ENCODE peak calls at places on chromosomes 3 and 15, in eight cellular contexts. One of them, this sample, is unnamed.

GRCh38 chr3:51718547-51719412 is 11.9 kb downstream of the GRM2 start:
- DNase-seq in activated naive CD4-positive, alpha-beta T cell: no peak
- DNase-seq in fibroblast of mammary gland: peak
- DNase-seq in stimulated activated CD4-positive, alpha-beta T cell treated with anti-CD3 and anti-CD28 coated beads, Interleukin-2, amount 100 ng/mL, for 48 hours: peak
- DNase-seq in neural crest cell: peak
- DNase-seq in iris pigment epithelial cell: peak
- DNase-seq in hypothalamus: peak
- DNase-seq in cardiac fibroblast: peak
- DNase-seq in this sample: peak

GRCh38 chr15:55770261-55770660 is 27.3 kb upstream of the PRTG start:
- DNase-seq in activated naive CD4-positive, alpha-beta T cell: no peak
- DNase-seq in cardiac fibroblast: peak
- DNase-seq in iris pigment epithelial cell: peak
- DNase-seq in neural crest cell: no peak
- DNase-seq in stimulated activated CD4-positive, alpha-beta T cell treated with anti-CD3 and anti-CD28 coated beads, Interleukin-2, amount 100 ng/mL, for 48 hours: no peak
- DNase-seq in hypothalamus: no peak
- DNase-seq in fibroblast of mammary gland: peak
- DNase-seq in this sample: no peak

GRCh38 chr3:24069045-24069444 is 124.0 kb downstream of the NR1D2 start:
- DNase-seq in cardiac fibroblast: peak
- DNase-seq in neural crest cell: no peak
- DNase-seq in hypothalamus: no peak
- DNase-seq in stimulated activated CD4-positive, alpha-beta T cell treated with anti-CD3 and anti-CD28 coated beads, Interleukin-2, amount 100 ng/mL, for 48 hours: no peak
- DNase-seq in activated naive CD4-positive, alpha-beta T cell: no peak
- DNase-seq in iris pigment epithelial cell: no peak
- DNase-seq in fibroblast of mammary gland: peak
- DNase-seq in this sample: no peak

GRCh38 chr15:39808909-39809308 is 26.3 kb upstream of the FSIP1 start:
- DNase-seq in fibroblast of mammary gland: no peak
- DNase-seq in cardiac fibroblast: no peak
- DNase-seq in iris pigment epithelial cell: no peak
- DNase-seq in activated naive CD4-positive, alpha-beta T cell: no peak
- DNase-seq in neural crest cell: no peak
- DNase-seq in stimulated activated CD4-positive, alpha-beta T cell treated with anti-CD3 and anti-CD28 coated beads, Interleukin-2, amount 100 ng/mL, for 48 hours: no peak
- DNase-seq in hypothalamus: no peak
- DNase-seq in this sample: no peak

GRCh38 chr3:156492801-156493261 is 62.1 kb downstream of the SSR3 start:
- DNase-seq in fibroblast of mammary gland: peak
- DNase-seq in stimulated activated CD4-positive, alpha-beta T cell treated with anti-CD3 and anti-CD28 coated beads, Interleukin-2, amount 100 ng/mL, for 48 hours: no peak
- DNase-seq in activated naive CD4-positive, alpha-beta T cell: no peak
- DNase-seq in neural crest cell: no peak
- DNase-seq in iris pigment epithelial cell: no peak
- DNase-seq in cardiac fibroblast: peak
- DNase-seq in hypothalamus: no peak
- DNase-seq in this sample: no peak

GRCh38 chr3:69774029-69774428 is 34.8 kb downstream of the MITF start:
- DNase-seq in activated naive CD4-positive, alpha-beta T cell: no peak
- DNase-seq in iris pigment epithelial cell: no peak
- DNase-seq in stimulated activated CD4-positive, alpha-beta T cell treated with anti-CD3 and anti-CD28 coated beads, Interleukin-2, amount 100 ng/mL, for 48 hours: no peak
- DNase-seq in cardiac fibroblast: peak
- DNase-seq in neural crest cell: no peak
- DNase-seq in fibroblast of mammary gland: no peak
- DNase-seq in hypothalamus: no peak
- DNase-seq in this sample: no peak

GRCh38 chr3:193841581-193841980 is 248.6 kb downstream of the OPA1 start:
- DNase-seq in hypothalamus: no peak
- DNase-seq in neural crest cell: no peak
- DNase-seq in cardiac fibroblast: no peak
- DNase-seq in activated naive CD4-positive, alpha-beta T cell: no peak
- DNase-seq in fibroblast of mammary gland: no peak
- DNase-seq in iris pigment epithelial cell: no peak
- DNase-seq in stimulated activated CD4-positive, alpha-beta T cell treated with anti-CD3 and anti-CD28 coated beads, Interleukin-2, amount 100 ng/mL, for 48 hours: no peak
- DNase-seq in this sample: no peak

GRCh38 chr15:100463515-100463914 is 65.2 kb downstream of the CERS3 start:
- DNase-seq in iris pigment epithelial cell: no peak
- DNase-seq in hypothalamus: no peak
- DNase-seq in activated naive CD4-positive, alpha-beta T cell: no peak
- DNase-seq in stimulated activated CD4-positive, alpha-beta T cell treated with anti-CD3 and anti-CD28 coated beads, Interleukin-2, amount 100 ng/mL, for 48 hours: no peak
- DNase-seq in neural crest cell: no peak
- DNase-seq in fibroblast of mammary gland: no peak
- DNase-seq in cardiac fibroblast: no peak
- DNase-seq in this sample: no peak

GRCh38 chr3:168615489-168616020 is 519.8 kb upstream of the GOLIM4 start:
- DNase-seq in cardiac fibroblast: no peak
- DNase-seq in iris pigment epithelial cell: no peak
- DNase-seq in fibroblast of mammary gland: no peak
- DNase-seq in neural crest cell: no peak
- DNase-seq in hypothalamus: no peak
- DNase-seq in activated naive CD4-positive, alpha-beta T cell: no peak
- DNase-seq in stimulated activated CD4-positive, alpha-beta T cell treated with anti-CD3 and anti-CD28 coated beads, Interleukin-2, amount 100 ng/mL, for 48 hours: no peak
- DNase-seq in this sample: no peak

GRCh38 chr15:68558318-68559305 is 20.2 kb upstream of the CORO2B start:
- DNase-seq in fibroblast of mammary gland: no peak
- DNase-seq in activated naive CD4-positive, alpha-beta T cell: no peak
- DNase-seq in stimulated activated CD4-positive, alpha-beta T cell treated with anti-CD3 and anti-CD28 coated beads, Interleukin-2, amount 100 ng/mL, for 48 hours: no peak
- DNase-seq in hypothalamus: no peak
- DNase-seq in neural crest cell: no peak
- DNase-seq in iris pigment epithelial cell: no peak
- DNase-seq in cardiac fibroblast: no peak
- DNase-seq in this sample: no peak

GRCh38 chr3:136343873-136344281 is 93.7 kb downstream of the PCCB start:
- DNase-seq in fibroblast of mammary gland: peak
- DNase-seq in activated naive CD4-positive, alpha-beta T cell: no peak
- DNase-seq in hypothalamus: peak
- DNase-seq in neural crest cell: no peak
- DNase-seq in iris pigment epithelial cell: peak
- DNase-seq in cardiac fibroblast: peak
- DNase-seq in stimulated activated CD4-positive, alpha-beta T cell treated with anti-CD3 and anti-CD28 coated beads, Interleukin-2, amount 100 ng/mL, for 48 hours: no peak
- DNase-seq in this sample: no peak

GRCh38 chr15:66269326-66270090 is 16.0 kb upstream of the MEGF11 start:
- DNase-seq in stimulated activated CD4-positive, alpha-beta T cell treated with anti-CD3 and anti-CD28 coated beads, Interleukin-2, amount 100 ng/mL, for 48 hours: no peak
- DNase-seq in activated naive CD4-positive, alpha-beta T cell: no peak
- DNase-seq in cardiac fibroblast: peak
- DNase-seq in hypothalamus: no peak
- DNase-seq in iris pigment epithelial cell: peak
- DNase-seq in neural crest cell: no peak
- DNase-seq in fibroblast of mammary gland: peak
- DNase-seq in this sample: no peak

GRCh38 chr15:68818671-68819450 is 1.8 kb downstream of the ANP32A start:
- DNase-seq in neural crest cell: no peak
- DNase-seq in iris pigment epithelial cell: peak
- DNase-seq in stimulated activated CD4-positive, alpha-beta T cell treated with anti-CD3 and anti-CD28 coated beads, Interleukin-2, amount 100 ng/mL, for 48 hours: no peak
- DNase-seq in fibroblast of mammary gland: peak
- DNase-seq in cardiac fibroblast: peak
- DNase-seq in hypothalamus: peak
- DNase-seq in activated naive CD4-positive, alpha-beta T cell: no peak
- DNase-seq in this sample: peak

GRCh38 chr15:57866149-57866736 is 159.7 kb downstream of the POLR2M start:
- DNase-seq in stimulated activated CD4-positive, alpha-beta T cell treated with anti-CD3 and anti-CD28 coated beads, Interleukin-2, amount 100 ng/mL, for 48 hours: peak
- DNase-seq in neural crest cell: peak
- DNase-seq in cardiac fibroblast: peak
- DNase-seq in iris pigment epithelial cell: peak
- DNase-seq in hypothalamus: no peak
- DNase-seq in activated naive CD4-positive, alpha-beta T cell: peak
- DNase-seq in fibroblast of mammary gland: peak
- DNase-seq in this sample: peak

GRCh38 chr3:123347691-123348264 is 101.1 kb downstream of the ADCY5 start:
- DNase-seq in iris pigment epithelial cell: no peak
- DNase-seq in neural crest cell: no peak
- DNase-seq in activated naive CD4-positive, alpha-beta T cell: no peak
- DNase-seq in cardiac fibroblast: no peak
- DNase-seq in fibroblast of mammary gland: no peak
- DNase-seq in stimulated activated CD4-positive, alpha-beta T cell treated with anti-CD3 and anti-CD28 coated beads, Interleukin-2, amount 100 ng/mL, for 48 hours: no peak
- DNase-seq in hypothalamus: no peak
- DNase-seq in this sample: no peak

GRCh38 chr15:95162967-95163531 is 931.7 kb downstream of the MCTP2 start:
- DNase-seq in stimulated activated CD4-positive, alpha-beta T cell treated with anti-CD3 and anti-CD28 coated beads, Interleukin-2, amount 100 ng/mL, for 48 hours: no peak
- DNase-seq in neural crest cell: no peak
- DNase-seq in cardiac fibroblast: no peak
- DNase-seq in hypothalamus: no peak
- DNase-seq in iris pigment epithelial cell: peak
- DNase-seq in activated naive CD4-positive, alpha-beta T cell: no peak
- DNase-seq in fibroblast of mammary gland: peak
- DNase-seq in this sample: no peak

GRCh38 chr3:56684029-56684428 is 964 bp upstream of the TASOR start:
- DNase-seq in fibroblast of mammary gland: no peak
- DNase-seq in cardiac fibroblast: no peak
- DNase-seq in neural crest cell: no peak
- DNase-seq in hypothalamus: no peak
- DNase-seq in activated naive CD4-positive, alpha-beta T cell: no peak
- DNase-seq in stimulated activated CD4-positive, alpha-beta T cell treated with anti-CD3 and anti-CD28 coated beads, Interleukin-2, amount 100 ng/mL, for 48 hours: no peak
- DNase-seq in iris pigment epithelial cell: no peak
- DNase-seq in this sample: no peak

GRCh38 chr15:35566991-35567390 is 21.0 kb upstream of the DPH6 start:
- DNase-seq in activated naive CD4-positive, alpha-beta T cell: no peak
- DNase-seq in iris pigment epithelial cell: no peak
- DNase-seq in fibroblast of mammary gland: no peak
- DNase-seq in cardiac fibroblast: no peak
- DNase-seq in neural crest cell: no peak
- DNase-seq in stimulated activated CD4-positive, alpha-beta T cell treated with anti-CD3 and anti-CD28 coated beads, Interleukin-2, amount 100 ng/mL, for 48 hours: no peak
- DNase-seq in hypothalamus: no peak
- DNase-seq in this sample: no peak

GRCh38 chr3:55534876-55535275 is 47.8 kb upstream of the WNT5A start:
- DNase-seq in cardiac fibroblast: no peak
- DNase-seq in hypothalamus: no peak
- DNase-seq in neural crest cell: no peak
- DNase-seq in iris pigment epithelial cell: no peak
- DNase-seq in activated naive CD4-positive, alpha-beta T cell: no peak
- DNase-seq in stimulated activated CD4-positive, alpha-beta T cell treated with anti-CD3 and anti-CD28 coated beads, Interleukin-2, amount 100 ng/mL, for 48 hours: no peak
- DNase-seq in fibroblast of mammary gland: no peak
- DNase-seq in this sample: no peak